ENCODE peak calls at places on chromosomes 6 and 20, in ten cellular contexts. I, S, H, B, M, D, U, K, J and O are unnamed samples.

GRCh38 chr6:107600936-107601335 is 111.0 kb downstream of the SOBP start:
- DNase-seq in I (peak), S (no peak), H (no peak), B (no peak), M (peak), D (peak), U (no peak), K (no peak), J (no peak), O (peak)

GRCh38 chr20:1633535-1633934 is 13.7 kb upstream of the SIRPB1 start:
- DNase-seq in I (no peak), S (no peak), H (no peak), B (no peak), M (no peak), D (peak), U (no peak), K (no peak), J (no peak), O (no peak)

GRCh38 chr6:30238178-30238795 is 25.1 kb upstream of the TRIM26 start:
- DNase-seq in I (no peak), S (peak), H (peak), B (no peak), M (peak), D (peak), U (peak), K (peak), J (no peak), O (peak)

GRCh38 chr20:50376179-50376887 is 133.8 kb upstream of the PTPN1 start:
- DNase-seq in I (no peak), S (no peak), H (no peak), B (no peak), M (no peak), D (no peak), U (no peak), K (no peak), J (no peak), O (no peak)

GRCh38 chr6:53928641-53929339 is 134.0 kb downstream of the LRRC1 start:
- DNase-seq in I (no peak), S (no peak), H (no peak), B (no peak), M (no peak), D (peak), U (no peak), K (no peak), J (no peak), O (no peak)

GRCh38 chr6:32047084-32047478 is 8.9 kb downstream of the CYP21A2 start:
- DNase-seq in I (no peak), S (no peak), H (no peak), B (no peak), M (no peak), D (peak), U (no peak), K (no peak), J (peak), O (no peak)

GRCh38 chr6:70663881-70664466 is 3.7 kb upstream of the SMAP1 start:
- DNase-seq in I (no peak), S (no peak), H (no peak), B (no peak), M (no peak), D (no peak), U (no peak), K (no peak), J (no peak), O (no peak)

GRCh38 chr6:12595161-12595792 is 121.3 kb upstream of the PHACTR1 start:
- DNase-seq in I (no peak), S (no peak), H (no peak), B (no peak), M (peak), D (peak), U (no peak), K (peak), J (no peak), O (peak)

GRCh38 chr6:93419304-93420162 is at the start of gene EPHA7:
- DNase-seq in I (peak), S (no peak), H (peak), B (peak), M (peak), D (peak), U (peak), K (peak), J (peak), O (peak)

GRCh38 chr6:106757267-106757666 is 127.9 kb downstream of the QRSL1 start:
- DNase-seq in I (no peak), S (no peak), H (no peak), B (peak), M (no peak), D (no peak), U (no peak), K (peak), J (no peak), O (no peak)

GRCh38 chr6:158011478-158011920 is 29.8 kb downstream of the SYNJ2 start:
- DNase-seq in I (no peak), S (no peak), H (no peak), B (no peak), M (no peak), D (no peak), U (no peak), K (peak), J (no peak), O (no peak)

GRCh38 chr6:46921731-46922130 is at the start of gene ADGRF5:
- DNase-seq in I (no peak), S (no peak), H (no peak), B (no peak), M (no peak), D (no peak), U (no peak), K (no peak), J (no peak), O (no peak)

GRCh38 chr20:44594730-44595129 is 12.4 kb downstream of the PKIG start:
- DNase-seq in I (peak), S (no peak), H (no peak), B (no peak), M (no peak), D (peak), U (no peak), K (peak), J (peak), O (no peak)

GRCh38 chr6:142601427-142601826 is 299.6 kb downstream of the ADGRG6 start:
- DNase-seq in I (no peak), S (no peak), H (no peak), B (no peak), M (no peak), D (no peak), U (no peak), K (no peak), J (no peak), O (no peak)

GRCh38 chr6:22558288-22558882 is 11.0 kb upstream of the HDGFL1 start:
- DNase-seq in I (no peak), S (no peak), H (no peak), B (no peak), M (no peak), D (no peak), U (no peak), K (no peak), J (no peak), O (no peak)

GRCh38 chr6:157571269-157571668 is 190.3 kb downstream of the ZDHHC14 start:
- DNase-seq in I (no peak), S (no peak), H (peak), B (no peak), M (no peak), D (no peak), U (no peak), K (peak), J (no peak), O (no peak)

GRCh38 chr6:106279179-106279578 is 46.4 kb downstream of the ATG5 start:
- DNase-seq in I (no peak), S (no peak), H (no peak), B (no peak), M (no peak), D (no peak), U (peak), K (no peak), J (no peak), O (no peak)

GRCh38 chr6:125950293-125950692 is 6.3 kb upstream of the HINT3 start:
- DNase-seq in I (peak), S (no peak), H (no peak), B (no peak), M (peak), D (peak), U (no peak), K (no peak), J (no peak), O (no peak)

GRCh38 chr6:2103644-2104523 is 141.5 kb downstream of the GMDS start:
- DNase-seq in I (no peak), S (no peak), H (peak), B (peak), M (peak), D (peak), U (peak), K (peak), J (no peak), O (peak)

GRCh38 chr6:137157601-137158000 is 15.8 kb downstream of the IL22RA2 start:
- DNase-seq in I (no peak), S (no peak), H (no peak), B (no peak), M (no peak), D (no peak), U (no peak), K (no peak), J (no peak), O (peak)

GRCh38 chr6:10719386-10720228 is 3.3 kb upstream of the TMEM14C start:
- DNase-seq in I (peak), S (peak), H (no peak), B (no peak), M (no peak), D (peak), U (peak), K (no peak), J (peak), O (peak)

GRCh38 chr6:169140986-169141495 is 112.6 kb downstream of the THBS2 start:
- DNase-seq in I (no peak), S (no peak), H (no peak), B (no peak), M (no peak), D (no peak), U (no peak), K (no peak), J (no peak), O (no peak)

GRCh38 chr6:166551797-166552495 is 34.5 kb downstream of the RAMACL start:
- DNase-seq in I (no peak), S (no peak), H (no peak), B (no peak), M (no peak), D (no peak), U (no peak), K (no peak), J (no peak), O (no peak)

GRCh38 chr6:53306819-53307347 is 41.9 kb downstream of the ELOVL5 start:
- DNase-seq in I (no peak), S (no peak), H (peak), B (no peak), M (peak), D (peak), U (no peak), K (peak), J (no peak), O (no peak)